ENCODE peak calls at places on chromosome 5, in four cellular contexts. S is HCT116, K is K562, V is Panc1. G is an unnamed sample.

GRCh38 chr5:94674841-94675382 is 56.4 kb downstream of the SLF1 start:
- DNase-seq in S (no peak), V (no peak), K (no peak), G (no peak)

GRCh38 chr5:167065784-167066183 is 1225.7 kb upstream of the WWC1 start:
- DNase-seq in K (no peak), S (no peak), V (no peak), G (no peak)

GRCh38 chr5:126263567-126264173 is 159.5 kb upstream of the GRAMD2B start:
- DNase-seq in V (no peak), S (no peak), K (no peak), G (no peak)

GRCh38 chr5:177402271-177403043 is 2.0 kb upstream of the PFN3 start:
- DNase-seq in S (peak), V (no peak), K (no peak), G (no peak)

GRCh38 chr5:124881333-124881732 is 134.9 kb upstream of the ZNF608 start:
- DNase-seq in K (no peak), V (no peak), S (no peak), G (no peak)

GRCh38 chr5:150829744-150830143 is 16.6 kb upstream of the IRGM start:
- DNase-seq in S (no peak), V (no peak), K (no peak), G (no peak)

GRCh38 chr5:178545941-178546674 is 44.1 kb downstream of the COL23A1 start:
- DNase-seq in S (no peak), K (no peak), V (no peak), G (no peak)

GRCh38 chr5:142926549-142926948 is 156.4 kb downstream of the ARHGAP26 start:
- DNase-seq in K (no peak), V (no peak), S (no peak), G (no peak)

GRCh38 chr5:10832987-10833386 is 72.0 kb upstream of the DAP start:
- DNase-seq in V (no peak), K (no peak), S (no peak), G (peak)

GRCh38 chr5:171390883-171391677 is 3.4 kb downstream of the NPM1 start:
- DNase-seq in V (no peak), S (no peak), K (no peak), G (no peak)

GRCh38 chr5:87722286-87722685 is 309.6 kb upstream of the CCNH start:
- DNase-seq in S (peak), V (no peak), K (no peak), G (no peak)

GRCh38 chr5:168600409-168600808 is 21.2 kb upstream of the PANK3 start:
- DNase-seq in V (no peak), S (no peak), K (no peak), G (peak)

GRCh38 chr5:92332039-92332438 is 948.9 kb upstream of the ARRDC3 start:
- DNase-seq in S (no peak), V (no peak), K (no peak), G (no peak)

GRCh38 chr5:37326536-37326935 is 44.4 kb downstream of the NUP155 start:
- DNase-seq in S (no peak), K (no peak), V (no peak), G (no peak)

GRCh38 chr5:59712836-59713487 is 180.6 kb downstream of the PDE4D start:
- DNase-seq in V (no peak), K (peak), S (no peak), G (no peak)

GRCh38 chr5:7397935-7398334 is 2.0 kb downstream of the ADCY2 start:
- DNase-seq in V (no peak), S (no peak), K (no peak), G (no peak)

GRCh38 chr5:147661576-147661975 is 121.0 kb downstream of the JAKMIP2 start:
- DNase-seq in K (no peak), S (no peak), V (no peak), G (no peak)

GRCh38 chr5:81825237-81825636 is 74.3 kb upstream of the SSBP2 start:
- DNase-seq in V (no peak), K (peak), S (no peak), G (no peak)

GRCh38 chr5:52709171-52709925 is 78.4 kb upstream of the ITGA1 start:
- DNase-seq in K (no peak), S (no peak), V (no peak), G (peak)

GRCh38 chr5:132819468-132819867 is 6.4 kb downstream of the SOWAHA start:
- DNase-seq in V (no peak), S (no peak), K (no peak), G (no peak)

GRCh38 chr5:103764403-103764802 is 201.8 kb upstream of the NUDT12 start:
- DNase-seq in V (no peak), K (no peak), S (no peak), G (no peak)

GRCh38 chr5:65919773-65920172 is 6.6 kb upstream of the ERBIN start:
- DNase-seq in V (no peak), S (no peak), K (no peak), G (no peak)
- TF ChIP-seq TCF7L2 in V (no peak), S (no peak), K (no peak), G (no peak)

DNA sequence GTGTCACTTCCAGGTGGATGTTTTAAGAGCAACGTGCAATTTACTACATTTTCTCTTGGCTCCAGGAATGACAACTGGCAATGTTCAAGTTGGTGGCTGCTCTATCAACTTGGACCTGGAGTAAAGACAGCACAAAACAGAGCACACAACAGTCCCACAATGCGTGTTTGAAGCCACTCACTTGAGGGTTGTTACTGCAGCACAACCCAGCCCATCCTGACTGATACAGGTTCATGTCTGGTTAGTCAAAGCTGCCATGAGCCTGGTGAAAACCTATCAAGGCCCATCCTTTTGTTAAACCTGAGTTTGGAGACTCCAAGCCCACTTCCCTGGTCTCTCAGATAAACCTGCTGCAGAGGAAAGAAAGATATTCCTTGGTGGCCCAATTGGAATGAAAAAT is 81.1 kb upstream of the LARP1 start:
- DNase-seq in S (no peak), V (no peak), K (no peak), G (no peak)
- TF ChIP-seq TCF7L2 in S (no peak), V (no peak), K (no peak), G (no peak)

GRCh38 chr5:149130121-149130931 is 11.0 kb upstream of the ABLIM3 start:
- DNase-seq in S (no peak), V (no peak), K (no peak), G (no peak)

GRCh38 chr5:149128023-149128875 is 13.0 kb upstream of the ABLIM3 start:
- DNase-seq in S (no peak), V (no peak), K (peak), G (no peak)

GRCh38 chr5:149127394-149127955 is 13.8 kb upstream of the ABLIM3 start:
- DNase-seq in V (no peak), K (no peak), S (no peak), G (no peak)

GRCh38 chr5:149130932-149131273 is 10.4 kb upstream of the ABLIM3 start:
- DNase-seq in K (no peak), S (no peak), V (no peak), G (no peak)

GRCh38 chr5:149129181-149129580 is 12.1 kb upstream of the ABLIM3 start:
- DNase-seq in V (no peak), K (no peak), S (no peak), G (no peak)
- TF ChIP-seq TCF7L2 in V (no peak), K (no peak), S (no peak), G (no peak)

DNA sequence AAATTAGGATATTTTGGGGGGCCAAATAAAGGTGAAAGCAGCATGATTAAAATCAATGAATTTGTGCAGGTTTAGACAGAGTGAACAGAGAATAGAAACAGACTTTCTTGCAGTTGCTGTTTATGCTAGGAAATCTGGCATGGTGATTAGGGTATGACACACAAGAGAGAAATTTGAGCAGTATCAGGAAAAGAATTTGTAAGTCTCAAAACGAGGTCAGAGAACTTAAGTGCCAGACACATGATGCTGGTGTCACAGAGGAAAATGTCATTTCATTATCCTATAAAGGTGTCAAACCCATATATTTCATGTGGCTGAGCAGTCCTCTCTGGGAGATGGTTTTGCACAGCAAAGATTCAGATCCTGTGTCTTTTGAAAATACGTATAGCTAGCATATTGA is 15.7 kb downstream of the LVRN start:
- DNase-seq in S (no peak), K (no peak), V (no peak), G (no peak)
- TF ChIP-seq TCF7L2 in S (no peak), K (no peak), V (no peak), G (no peak)

GRCh38 chr5:57002959-57003485 is 51.1 kb upstream of the MIER3 start:
- DNase-seq in V (no peak), K (no peak), S (no peak), G (no peak)
- TF ChIP-seq TCF7L2 in V (no peak), K (no peak), S (no peak), G (no peak)

GRCh38 chr5:67543704-67544103 is 347.1 kb upstream of the CD180 start:
- DNase-seq in V (no peak), S (no peak), K (no peak), G (no peak)
- TF ChIP-seq TCF7L2 in V (no peak), S (no peak), K (no peak), G (no peak)